ENCODE peak calls at places on chromosomes 13 and 19, in five cellular contexts. O, A, M, P and G are unnamed samples.
A peak's percentile ranks its signal among the peaks of the same experiment; 100 is the strongest.

GRCh38 chr19:518292-519231 is 11.3 kb downstream of the TPGS1 start:
- DNase-seq in P (no peak), O (peak; percentile 60), M (no peak), A (no peak), G (no peak)

GRCh38 chr13:46992383-46992952 is 95.6 kb upstream of the HTR2A start:
- DNase-seq in O (peak; percentile 11), M (no peak), A (peak; percentile 9), P (peak; percentile 42), G (peak; percentile 10)

GRCh38 chr13:112719016-112719415 is 29.2 kb downstream of the ATP11A start:
- DNase-seq in M (no peak), A (no peak), O (no peak), P (no peak), G (no peak)

GRCh38 chr19:6484251-6484650 is 2.7 kb upstream of the DENND1C start:
- DNase-seq in A (no peak), P (no peak), M (no peak), O (no peak), G (no peak)

GRCh38 chr13:60047943-60048342 is 115.8 kb downstream of the DIAPH3 start:
- DNase-seq in A (peak; percentile 5), M (no peak), O (no peak), P (no peak), G (no peak)

GRCh38 chr19:30076751-30077670 is 135.0 kb downstream of the URI1 start:
- DNase-seq in P (no peak), O (no peak), M (no peak), A (no peak), G (no peak)

GRCh38 chr13:104318121-104318520 is 1251.9 kb upstream of the SLC10A2 start:
- DNase-seq in O (no peak), M (no peak), P (peak; percentile 16), A (no peak), G (no peak)

GRCh38 chr13:86856996-86857395 is 814.2 kb upstream of the SLITRK5 start:
- DNase-seq in M (no peak), P (no peak), O (no peak), A (no peak), G (peak; percentile 5)

GRCh38 chr13:64248371-64249065 is 2832.9 kb upstream of the PCDH20 start:
- DNase-seq in O (no peak), M (no peak), P (no peak), A (no peak), G (no peak)

GRCh38 chr19:21468791-21469190 is 36.6 kb upstream of the ZNF429 start:
- DNase-seq in A (no peak), O (no peak), P (no peak), M (no peak), G (no peak)

GRCh38 chr13:39773833-39774232 is 118.4 kb downstream of the COG6 start:
- DNase-seq in M (no peak), P (no peak), A (no peak), O (no peak), G (no peak)

GRCh38 chr13:30835442-30835841 is 70.6 kb upstream of the MEDAG start:
- DNase-seq in O (no peak), M (no peak), P (no peak), A (no peak), G (no peak)

GRCh38 chr13:109241160-109241559 is 545.2 kb downstream of the IRS2 start:
- DNase-seq in A (no peak), O (no peak), M (no peak), P (no peak), G (no peak)

GRCh38 chr13:38166121-38166520 is 183.5 kb upstream of the UFM1 start:
- DNase-seq in O (no peak), P (no peak), M (no peak), A (no peak), G (no peak)

GRCh38 chr19:30387311-30388115 is 15.3 kb downstream of the ZNF536 start:
- DNase-seq in A (no peak), P (no peak), O (no peak), M (no peak), G (no peak)

GRCh38 chr13:74891610-74892009 is 590.4 kb downstream of the TBC1D4 start:
- DNase-seq in A (peak; percentile 60), O (no peak), P (no peak), M (no peak), G (no peak)

GRCh38 chr19:56110515-56111448 is 10.3 kb downstream of the ZNF787 start:
- DNase-seq in M (no peak), O (no peak), P (no peak), A (no peak), G (peak; percentile 78)

GRCh38 chr19:51593138-51593890 is 22.2 kb downstream of the ZNF175 start:
- DNase-seq in M (no peak), A (no peak), O (peak; percentile 20), P (no peak), G (no peak)

GRCh38 chr13:77510156-77510555 is 25.4 kb upstream of the SCEL start:
- DNase-seq in P (no peak), M (no peak), O (no peak), A (no peak), G (no peak)

GRCh38 chr13:41774605-41775218 is 186.2 kb downstream of the VWA8 start:
- DNase-seq in P (no peak), M (no peak), A (no peak), O (no peak), G (no peak)

GRCh38 chr19:23762548-23762883 is 3.8 kb upstream of the ZNF681 start:
- DNase-seq in M (no peak), P (no peak), A (no peak), O (no peak), G (no peak)

GRCh38 chr13:42392180-42392579 is 120.2 kb downstream of the AKAP11 start:
- DNase-seq in P (no peak), O (no peak), A (no peak), M (no peak), G (no peak)

GRCh38 chr13:101942038-101942437 is 459.8 kb downstream of the FGF14 start:
- DNase-seq in O (no peak), P (peak; percentile 50), M (no peak), A (peak; percentile 27), G (peak; percentile 7)

GRCh38 chr19:38742296-38742695 is 2.0 kb downstream of the CAPN12 start:
- DNase-seq in A (no peak), P (no peak), M (no peak), O (no peak), G (no peak)

GRCh38 chr13:27792393-27793218 is at the start of gene GSX1:
- DNase-seq in M (no peak), A (peak; percentile 45), O (peak; percentile 20), P (peak; percentile 69), G (peak; percentile 18)
- TF ChIP-seq MYC in M (no peak), A (no peak), O (no peak), P (no peak), G (no peak)

GRCh38 chr13:25034173-25034572 is 61.8 kb upstream of the PABPC3 start:
- DNase-seq in O (no peak), A (no peak), M (no peak), P (no peak), G (no peak)

GRCh38 chr13:25032160-25032559 is 63.8 kb upstream of the PABPC3 start:
- DNase-seq in A (no peak), O (no peak), P (no peak), M (no peak), G (no peak)

GRCh38 chr13:25042141-25042540 is 53.8 kb upstream of the PABPC3 start:
- DNase-seq in M (no peak), A (no peak), O (no peak), P (no peak), G (no peak)

GRCh38 chr13:25037057-25037813 is 58.7 kb upstream of the PABPC3 start:
- DNase-seq in A (peak; percentile 67), P (peak; percentile 73), M (no peak), O (peak; percentile 17), G (peak; percentile 52)
- TF ChIP-seq MYC in A (no peak), P (peak; percentile 38), M (no peak), O (no peak), G (no peak)

GRCh38 chr19:1943661-1944087 is 2.7 kb downstream of the CSNK1G2 start:
- DNase-seq in M (no peak), A (no peak), O (no peak), P (no peak), G (no peak)

GRCh38 chr19:1942078-1942933 is 1.3 kb downstream of the CSNK1G2 start:
- DNase-seq in P (peak; percentile 86), M (peak; percentile 42), O (no peak), A (peak; percentile 65), G (peak; percentile 73)

GRCh38 chr19:1941146-1942077 is at the start of gene CSNK1G2:
- DNase-seq in P (no peak), O (peak; percentile 74), M (no peak), A (no peak), G (no peak)

GRCh38 chr19:1944088-1944915 is 3.3 kb downstream of the CSNK1G2 start:
- DNase-seq in A (no peak), M (no peak), O (no peak), P (no peak), G (no peak)

GRCh38 chr19:1942934-1943555 is 2.1 kb downstream of the CSNK1G2 start:
- DNase-seq in M (no peak), P (no peak), O (no peak), A (no peak), G (no peak)
- TF ChIP-seq MYC in M (no peak), P (no peak), O (no peak), A (no peak), G (no peak)

GRCh38 chr13:113977976-113978375 is 4.1 kb upstream of the C13orf46 start:
- DNase-seq in P (no peak), O (no peak), M (no peak), A (no peak), G (no peak)

GRCh38 chr13:113978741-113979481 is 5.0 kb upstream of the C13orf46 start:
- DNase-seq in M (no peak), O (no peak), P (no peak), A (no peak), G (no peak)

GRCh38 chr13:113974304-113975281 is 717 bp upstream of the C13orf46 start:
- DNase-seq in M (no peak), P (no peak), O (no peak), A (no peak), G (no peak)

GRCh38 chr13:113975416-113975815 is 1.5 kb upstream of the C13orf46 start:
- DNase-seq in P (no peak), O (no peak), M (no peak), A (no peak), G (no peak)

GRCh38 chr13:113976711-113977684 is 3.1 kb upstream of the C13orf46 start:
- DNase-seq in O (no peak), M (no peak), A (peak; percentile 29), P (no peak), G (no peak)
- TF ChIP-seq MYC in O (no peak), M (no peak), A (no peak), P (no peak), G (no peak)

DNA sequence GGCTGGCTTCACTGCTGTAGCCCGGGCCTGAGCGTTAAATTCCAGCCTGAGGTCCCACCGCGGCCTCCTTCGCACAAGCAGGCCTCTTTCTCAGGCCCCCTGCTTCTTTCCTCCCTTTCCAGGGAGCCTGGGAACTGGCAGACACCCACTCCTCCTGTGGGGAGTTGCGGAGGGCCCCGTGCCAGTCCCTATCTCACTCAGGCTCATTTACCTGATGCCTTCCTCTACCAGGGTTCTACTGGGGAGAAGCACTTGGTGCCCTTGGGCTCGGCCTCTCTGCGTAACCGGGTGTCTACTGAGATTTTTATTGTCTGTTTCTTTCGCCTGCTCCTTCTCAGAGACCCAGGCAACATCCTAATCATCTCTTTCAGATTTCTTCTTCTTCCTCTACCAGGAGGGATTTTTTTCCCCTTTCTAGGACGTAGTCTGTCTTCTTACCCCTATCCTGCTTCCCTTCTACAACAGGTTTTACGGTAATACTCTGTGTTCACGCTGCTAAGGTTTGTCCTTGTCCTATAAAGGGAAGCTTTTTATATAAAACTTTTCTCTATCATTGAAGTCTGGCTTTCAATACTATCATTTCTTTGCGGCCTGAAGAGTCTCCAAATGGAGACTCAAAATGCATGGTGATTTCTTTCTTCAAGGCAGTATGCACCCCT is 135.4 kb upstream of the GPR12 start:
- DNase-seq in A (no peak), P (no peak), O (no peak), M (no peak), G (no peak)
- TF ChIP-seq MYC in A (no peak), P (no peak), O (no peak), M (no peak), G (no peak)